ENCODE peak calls at places on chromosomes 16 and 17, in four cellular contexts. C, M, I and J are unnamed samples.

GRCh38 chr17:79833744-79834574 is 5.3 kb downstream of the CBX4 start:
- DNase-seq in I (no peak), C (no peak), M (no peak), J (no peak)

GRCh38 chr17:43665387-43666101 is 3.8 kb upstream of the MEOX1 start:
- DNase-seq in M (peak; percentile 73), C (no peak), I (no peak), J (no peak)

GRCh38 chr17:74325743-74326379 is at the start of gene KIF19:
- DNase-seq in M (peak; percentile 56), I (no peak), C (peak; percentile 36), J (peak; percentile 79)

GRCh38 chr17:42249681-42250446 is 26.3 kb downstream of the STAT5B start:
- DNase-seq in M (no peak), C (no peak), I (no peak), J (no peak)

GRCh38 chr17:62070900-62071299 is 5.8 kb upstream of the MED13 start:
- DNase-seq in I (no peak), C (no peak), M (no peak), J (no peak)

GRCh38 chr16:55294947-55295346 is 29.1 kb upstream of the IRX6 start:
- DNase-seq in C (no peak), I (peak; percentile 59), M (no peak), J (no peak)

GRCh38 chr16:50657251-50657650 is 23.9 kb downstream of the SNX20 start:
- DNase-seq in C (no peak), I (no peak), M (no peak), J (no peak)

GRCh38 chr17:44348234-44348987 is 3.3 kb downstream of the GRN start:
- DNase-seq in C (no peak), I (peak; percentile 97), M (no peak), J (peak; percentile 78)

GRCh38 chr17:57811633-57812280 is 38.1 kb downstream of the MRPS23 start:
- DNase-seq in I (no peak), C (no peak), M (no peak), J (no peak)

GRCh38 chr16:11308493-11309283 is 27.6 kb upstream of the PRM1 start:
- DNase-seq in M (no peak), I (no peak), C (no peak), J (no peak)

GRCh38 chr17:622356-622755 is 92.3 kb downstream of the VPS53 start:
- DNase-seq in I (peak; percentile 79), C (no peak), M (no peak), J (no peak)

GRCh38 chr16:66521951-66522771 is 27.8 kb downstream of the TK2 start:
- DNase-seq in I (peak; percentile 91), C (peak; percentile 57), M (peak; percentile 31), J (peak; percentile 75)

GRCh38 chr16:35631261-35631945 is 2172.0 kb downstream of the TP53TG3F start:
- DNase-seq in M (no peak), C (no peak), I (no peak), J (no peak)

GRCh38 chr17:18916816-18917496 is 35.0 kb upstream of the SLC5A10 start:
- DNase-seq in I (no peak), M (no peak), C (no peak), J (no peak)

GRCh38 chr17:74806334-74806733 is 30.2 kb upstream of the NAT9 start:
- DNase-seq in I (no peak), C (no peak), M (no peak), J (no peak)

GRCh38 chr16:59260892-59261291 is 526.8 kb upstream of the GOT2 start:
- DNase-seq in M (no peak), C (no peak), I (no peak), J (no peak)

GRCh38 chr16:20136446-20136968 is 62.8 kb upstream of the GPR139 start:
- DNase-seq in I (no peak), M (no peak), C (no peak), J (no peak)

GRCh38 chr17:50545306-50545705 is 1.7 kb upstream of the SPATA20 start:
- DNase-seq in M (no peak), C (peak; percentile 58), I (no peak), J (no peak)

GRCh38 chr17:13269196-13269595 is 251.4 kb upstream of the ELAC2 start:
- DNase-seq in C (no peak), M (no peak), I (peak; percentile 1), J (no peak)

GRCh38 chr16:16120382-16121184 is 102.7 kb downstream of the ABCC6 start:
- DNase-seq in M (peak; percentile 64), C (peak; percentile 46), I (no peak), J (peak; percentile 57)

GRCh38 chr17:74768069-74768762 is 7.9 kb downstream of the NAT9 start:
- DNase-seq in C (no peak), M (peak; percentile 84), I (no peak), J (peak; percentile 94)

GRCh38 chr17:55056530-55056929 is 88.0 kb downstream of the STXBP4 start:
- DNase-seq in I (peak; percentile 40), C (peak; percentile 18), M (no peak), J (no peak)

GRCh38 chr17:6712058-6712853 is 913 bp downstream of the SLC13A5 start:
- DNase-seq in M (no peak), I (peak; percentile 78), C (no peak), J (no peak)

GRCh38 chr16:50822671-50823070 is 80.8 kb downstream of the CYLD start:
- DNase-seq in C (no peak), M (no peak), I (no peak), J (no peak)

GRCh38 chr17:28478940-28479615 is 5.6 kb downstream of the SLC13A2 start:
- DNase-seq in M (no peak), C (no peak), I (peak; percentile 43), J (peak; percentile 31)

GRCh38 chr17:81483085-81483861 is 29.3 kb downstream of the ACTG1 start:
- DNase-seq in C (peak; percentile 32), I (no peak), M (peak; percentile 64), J (no peak)

GRCh38 chr17:50806141-50806643 is 29.2 kb upstream of the WFIKKN2 start:
- DNase-seq in I (no peak), M (no peak), C (peak; percentile 31), J (peak; percentile 61)

GRCh38 chr16:81841709-81842108 is 62.6 kb downstream of the PLCG2 start:
- DNase-seq in M (no peak), I (no peak), C (no peak), J (no peak)